ENCODE peak calls at places on chromosomes 13 and 19, in six cellular contexts. V is astrocyte, H is left lung, S is transverse colon, D is mammary epithelial cell, A is heart right ventricle. M is an unnamed sample. For H3K27me3 and H3K4me1, the result is how much of the 10 kb centered on the place peaks cover.

GRCh38 chr19:47848871-47849473 is 10.1 kb upstream of the TPRX2 start:
- DNase-seq in V (no peak), H (no peak), S (no peak), D (no peak), A (no peak), M (no peak)

GRCh38 chr13:50892162-50892944 is 17.2 kb upstream of the RNASEH2B start:
- DNase-seq in V (no peak), H (no peak), S (peak), D (no peak), A (no peak), M (no peak)

GRCh38 chr19:47603706-47604310 is 5.1 kb upstream of the BICRA start:
- DNase-seq in V (no peak), H (peak), S (no peak), D (no peak), A (no peak), M (no peak)

GRCh38 chr13:49183672-49184315 is 36.3 kb upstream of the MLNR start:
- DNase-seq in V (no peak), H (no peak), S (no peak), D (no peak), A (no peak), M (no peak)

GRCh38 chr19:33302974-33303790 is 848 bp upstream of the CEBPA start:
- DNase-seq in V (peak), H (peak), S (peak), D (peak), A (no peak), M (peak)

GRCh38 chr13:50521750-50522149 is 321.7 kb downstream of the DLEU7 start:
- DNase-seq in V (no peak), H (no peak), S (no peak), D (no peak), A (no peak), M (no peak)

GRCh38 chr13:31930901-31931522 is 100.6 kb upstream of the FRY start:
- DNase-seq in V (peak), H (no peak), S (no peak), D (no peak), A (no peak), M (no peak)

GRCh38 chr19:38152461-38153379 is 71.3 kb downstream of the DPF1 start:
- DNase-seq in V (peak), H (no peak), S (no peak), D (no peak), A (peak), M (no peak)

GRCh38 chr13:57666131-57666530 is 34.6 kb downstream of the PCDH17 start:
- DNase-seq in V (no peak), H (no peak), S (no peak), D (no peak), A (no peak), M (no peak)
- H3K27me3 ChIP-seq in V (under half), H (under half), S (under half), D (under half), A (under half), M (under half)

DNA sequence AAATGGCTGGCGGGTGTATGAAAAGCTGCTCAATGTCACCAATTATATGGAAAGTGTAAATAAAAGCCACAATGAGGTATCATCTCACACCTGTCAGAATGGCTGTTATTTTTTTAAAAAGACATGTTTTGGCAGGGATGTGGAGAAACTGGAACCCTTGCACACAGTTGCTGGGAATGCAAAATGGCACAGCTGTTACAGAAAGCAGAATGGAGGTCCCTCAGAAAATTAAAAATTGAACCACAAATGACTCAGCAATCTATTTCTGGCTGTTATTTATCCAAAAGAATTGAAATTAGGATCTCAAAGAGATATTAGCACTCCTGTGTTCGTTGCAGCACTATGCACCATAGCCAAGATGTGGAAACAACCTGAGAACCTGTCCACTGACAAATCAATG is 127.7 kb upstream of the IRS2 start:
- DNase-seq in V (no peak), H (no peak), S (no peak), D (no peak), A (no peak), M (no peak)
- H3K4me3 ChIP-seq in V (no peak), H (no peak), S (no peak), D (no peak), A (no peak), M (no peak)

GRCh38 chr19:49363265-49364082 is at the start of gene DKKL1:
- DNase-seq in V (peak), H (peak), S (peak), D (peak), A (peak), M (peak)
- H3K4me1 ChIP-seq in V (under half), H (under half), S (under half), D (under half), A (under half), M (under half)

GRCh38 chr13:112896736-112897602 is 72.0 kb upstream of the MCF2L start:
- DNase-seq in V (no peak), H (peak), S (no peak), D (no peak), A (no peak), M (no peak)
- H3K27me3 ChIP-seq in V (under half), H (half or more), S (under half), D (under half), A (under half), M (under half)

DNA sequence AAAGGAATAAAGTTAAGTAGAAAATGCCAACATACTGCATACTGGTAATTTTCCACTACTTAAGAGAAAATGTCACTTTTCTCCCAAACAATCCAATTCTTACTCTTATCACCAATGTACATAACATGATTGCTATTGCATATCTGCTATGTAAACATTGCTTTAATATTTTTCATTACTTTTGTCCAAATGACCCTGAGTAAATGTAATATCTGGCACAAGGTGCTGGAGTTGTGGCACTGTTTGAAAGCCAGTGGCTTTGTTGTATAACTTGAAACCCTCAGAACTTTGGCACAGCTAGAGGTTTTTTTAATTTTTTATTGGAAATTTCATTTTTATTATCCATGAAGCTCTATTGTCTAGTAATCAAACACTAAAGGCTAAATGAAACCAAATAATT is 45.7 kb upstream of the SPRY2 start:
- DNase-seq in V (no peak), H (no peak), S (no peak), D (no peak), A (no peak), M (no peak)
- H3K4me3 ChIP-seq in V (no peak), H (no peak), S (no peak), D (no peak), A (no peak), M (no peak)

GRCh38 chr13:95677564-95678386 is 836 bp downstream of the DNAJC3 start:
- DNase-seq in V (peak), H (no peak), S (peak), D (peak), A (peak), M (peak)
- H3K4me1 ChIP-seq in V (under half), H (half or more), S (under half), D (under half), A (half or more), M (half or more)

DNA sequence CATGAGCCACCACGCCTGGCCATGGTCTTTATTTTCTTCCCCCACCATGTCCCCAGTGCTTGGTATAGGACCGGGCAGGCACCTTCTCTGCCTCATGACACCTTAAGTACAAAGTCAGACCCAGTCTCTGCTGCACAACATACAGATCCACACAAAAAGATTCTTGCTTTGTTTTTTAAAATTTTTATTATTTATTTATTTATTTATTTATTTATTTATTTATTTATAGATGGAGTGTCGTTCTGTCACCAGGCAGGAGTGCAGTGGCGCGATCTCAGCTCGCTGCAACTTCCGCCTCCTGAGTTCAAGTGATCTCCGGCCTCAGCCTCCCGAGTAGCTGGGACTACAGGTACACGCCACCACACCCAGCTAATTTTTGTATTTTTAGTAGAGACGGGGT is 2.5 kb upstream of the NFIX start:
- DNase-seq in V (no peak), H (no peak), S (no peak), D (no peak), A (no peak), M (no peak)
- H3K27me3 ChIP-seq in V (under half), H (under half), S (under half), D (under half), A (under half), M (under half)

GRCh38 chr13:20495087-20496023 is 30.3 kb downstream of the CRYL1 start:
- DNase-seq in V (peak), H (no peak), S (peak), D (peak), A (peak), M (peak)
- H3K4me3 ChIP-seq in V (no peak), H (no peak), S (no peak), D (no peak), A (no peak), M (no peak)

DNA sequence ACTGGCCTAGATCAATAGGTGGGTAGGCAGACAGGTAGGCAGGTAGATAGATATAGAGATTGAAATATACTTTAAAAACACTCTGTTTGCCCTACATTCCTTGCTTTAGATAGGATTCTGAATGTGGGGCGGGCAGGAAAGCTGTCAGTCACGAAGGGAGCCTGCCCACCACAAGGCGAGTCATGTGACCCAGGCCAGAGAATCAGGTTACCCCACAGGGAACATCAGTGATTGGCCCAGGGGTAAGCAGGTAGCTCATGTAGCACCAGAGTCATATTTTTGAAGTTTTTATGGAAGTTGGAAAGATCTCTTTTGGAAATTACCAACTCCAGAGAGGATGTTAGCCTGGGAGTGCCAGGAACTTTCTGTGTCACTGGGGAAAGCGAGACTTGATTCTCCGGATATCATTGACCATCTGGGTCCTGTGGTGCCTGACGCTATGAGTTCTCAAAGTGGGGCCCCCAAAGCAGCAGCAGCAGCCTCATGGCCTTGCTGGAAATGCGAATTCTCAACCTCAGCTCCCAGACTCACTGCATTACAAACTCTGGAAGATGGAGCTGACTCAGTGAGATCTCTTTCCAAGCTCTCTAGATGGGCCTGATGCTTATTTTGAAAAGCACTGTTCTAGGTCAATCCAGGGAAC is 60.3 kb downstream of the IRS2 start:
- DNase-seq in V (no peak), H (no peak), S (no peak), D (no peak), A (no peak), M (no peak)
- H3K4me1 ChIP-seq in V (under half), H (under half), S (under half), D (under half), A (under half), M (under half)

GRCh38 chr19:17951151-17952040 is 15.5 kb upstream of the KCNN1 start:
- DNase-seq in V (no peak), H (no peak), S (no peak), D (no peak), A (no peak), M (no peak)

GRCh38 chr19:17952041-17952976 is 14.6 kb upstream of the KCNN1 start:
- DNase-seq in V (no peak), H (no peak), S (no peak), D (no peak), A (no peak), M (no peak)

GRCh38 chr19:17954401-17954800 is 12.5 kb upstream of the KCNN1 start:
- DNase-seq in V (no peak), H (no peak), S (no peak), D (no peak), A (no peak), M (no peak)

GRCh38 chr19:17953869-17954268 is 13.0 kb upstream of the KCNN1 start:
- DNase-seq in V (no peak), H (no peak), S (no peak), D (no peak), A (no peak), M (no peak)

GRCh38 chr19:17953316-17953801 is 13.5 kb upstream of the KCNN1 start:
- DNase-seq in V (no peak), H (no peak), S (no peak), D (no peak), A (no peak), M (no peak)
- H3K27me3 ChIP-seq in V (half or more), H (half or more), S (half or more), D (under half), A (half or more), M (half or more)

M was measured in gastrocnemius medialis.